ENCODE peak calls at places on chromosomes 1 and 21, in six cellular contexts. U, P, J, F, G and V are unnamed samples.

GRCh38 chr1:242318140-242318539 is 206.4 kb downstream of the PLD5 start:
- DNase-seq in F (peak; percentile 5), U (no peak), P (no peak), G (no peak), J (no peak), V (no peak)

GRCh38 chr1:6435129-6435528 is 10.6 kb downstream of the ESPN start:
- DNase-seq in J (no peak), G (no peak), U (no peak), P (no peak), F (no peak), V (no peak)

GRCh38 chr1:21100496-21100895 is 76.2 kb downstream of the EIF4G3 start:
- DNase-seq in G (no peak), F (no peak), J (no peak), P (no peak), U (no peak), V (peak; percentile 51)

GRCh38 chr1:177230228-177231016 is 59.7 kb downstream of the BRINP2 start:
- DNase-seq in G (no peak), P (no peak), J (no peak), F (no peak), U (no peak), V (no peak)

GRCh38 chr1:67771152-67771551 is 62.1 kb downstream of the GNG12 start:
- DNase-seq in G (no peak), P (no peak), U (peak; percentile 98), J (no peak), F (no peak), V (peak; percentile 88)

GRCh38 chr1:50023292-50024159 is at the start of gene AGBL4:
- DNase-seq in U (peak; percentile 4), P (no peak), F (no peak), J (no peak), G (peak; percentile 93), V (peak; percentile 25)

GRCh38 chr1:219749370-219749769 is 136.5 kb upstream of the ZC3H11B start:
- DNase-seq in G (no peak), F (no peak), U (no peak), J (no peak), P (no peak), V (no peak)

GRCh38 chr1:25820247-25821111 is 725 bp downstream of the MTFR1L start:
- DNase-seq in G (peak; percentile 79), F (peak; percentile 76), J (peak; percentile 73), P (no peak), U (peak; percentile 68), V (peak; percentile 89)

GRCh38 chr21:42222821-42223390 is 4.0 kb downstream of the ABCG1 start:
- DNase-seq in F (no peak), J (no peak), U (no peak), G (no peak), P (no peak), V (no peak)

GRCh38 chr1:151143986-151144385 is 2.4 kb downstream of the SEMA6C start:
- DNase-seq in F (peak; percentile 29), U (no peak), G (peak; percentile 13), J (no peak), P (no peak), V (no peak)

GRCh38 chr1:157652859-157653493 is 47.6 kb downstream of the FCRL3 start:
- DNase-seq in F (no peak), P (no peak), U (no peak), J (peak; percentile 76), G (no peak), V (no peak)

GRCh38 chr1:86769065-86769464 is 64.7 kb downstream of the SH3GLB1 start:
- DNase-seq in G (no peak), U (no peak), P (no peak), F (no peak), J (no peak), V (no peak)

GRCh38 chr1:244865028-244865371 is 657 bp upstream of the HNRNPU start:
- DNase-seq in U (no peak), G (peak; percentile 38), F (peak; percentile 43), J (no peak), P (no peak), V (peak; percentile 61)

DNA sequence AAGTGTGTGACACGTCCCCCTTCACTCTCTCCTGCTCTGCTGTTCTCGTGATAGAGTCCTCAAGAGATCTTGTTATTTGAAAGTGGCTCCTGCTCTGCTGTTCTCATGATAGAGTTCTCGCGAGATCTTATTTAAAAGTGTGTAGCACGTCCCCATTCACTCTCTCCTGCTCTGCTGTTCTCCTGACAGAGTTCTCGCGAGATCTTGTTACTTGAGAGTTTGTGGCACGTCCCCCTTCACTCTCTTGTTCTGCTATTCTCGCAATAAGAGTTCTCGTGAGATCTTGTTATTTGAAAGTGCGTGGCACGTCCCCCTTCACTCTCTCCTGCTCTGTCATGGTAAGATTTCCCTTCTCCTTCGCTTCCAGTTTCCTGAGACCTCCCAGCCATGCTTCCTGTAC is 47.9 kb downstream of the SMYD3 start:
- DNase-seq in P (no peak), F (no peak), G (no peak), J (no peak), U (no peak), V (no peak)
- TF ChIP-seq EZH2phosphoT487 in P (no peak), F (no peak), G (no peak), J (no peak), U (no peak), V (no peak)

DNA sequence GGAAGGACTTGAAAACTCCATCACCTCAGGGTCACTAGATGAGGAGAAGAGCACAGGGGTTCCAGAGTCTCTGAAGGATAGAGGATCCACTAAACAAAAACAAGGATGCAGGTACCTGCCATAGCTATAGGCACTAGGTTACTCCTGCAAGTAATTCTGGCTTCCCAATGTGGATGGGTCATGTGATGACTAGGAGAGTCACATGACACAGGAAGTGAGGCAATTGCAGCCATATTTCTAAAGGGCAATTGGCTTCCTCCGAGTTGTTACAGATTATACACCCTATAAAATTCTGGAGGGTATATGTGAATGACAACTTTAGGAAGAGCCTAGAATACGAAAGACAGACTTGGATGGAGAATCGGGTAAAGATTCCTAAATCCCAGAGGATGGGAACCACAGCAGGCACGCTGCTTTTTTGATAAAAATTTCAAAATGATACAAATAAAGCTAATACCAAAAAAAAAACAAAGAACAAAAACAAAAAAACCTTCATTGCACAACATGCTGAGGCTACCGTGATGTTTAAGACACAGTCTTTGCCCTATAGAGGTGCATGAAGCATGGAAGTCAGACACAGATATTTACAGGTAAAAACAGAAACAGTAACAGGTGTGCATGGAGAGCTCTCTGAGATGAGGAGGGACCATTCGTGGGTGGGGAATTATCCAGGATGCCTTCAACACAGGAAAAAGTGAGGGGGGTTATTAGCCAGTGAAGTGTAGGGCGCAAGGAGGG is 10.5 kb downstream of the MTX1 start:
- DNase-seq in F (peak; percentile 78), J (peak; percentile 42), P (peak; percentile 71), G (peak; percentile 77), U (peak; percentile 35), V (peak; percentile 79)
- H3K9ac ChIP-seq in F (no peak overlapping the region), J (no peak overlapping the region), P (peak overlapping the region; percentile 14), G (peak overlapping the region; percentile 20), U (no peak overlapping the region), V (peak overlapping the region; percentile 66)

GRCh38 chr21:44011123-44011773 is 861 bp upstream of the TRAPPC10 start:
- DNase-seq in G (peak; percentile 66), F (no peak), U (no peak), J (no peak), P (no peak), V (no peak)
- H2AFZ ChIP-seq in G (peak overlapping the region; percentile 30), F (no peak overlapping the region), U (peak overlapping the region; percentile 76), J (peak overlapping the region; percentile 76), P (no peak overlapping the region), V (peak overlapping the region; percentile 67)

GRCh38 chr1:238466459-238466858 is 575.7 kb upstream of the ZP4 start:
- DNase-seq in G (no peak), J (no peak), F (no peak), U (peak; percentile 3), P (no peak), V (peak; percentile 32)
- TF ChIP-seq EZH2phosphoT487 in G (no peak), J (no peak), F (no peak), U (no peak), P (no peak), V (no peak)